ENCODE peak calls at places on chromosome 22, in five cellular contexts. Y is heart left ventricle, C is neural progenitor cell, K is stomach, H is K562. D is an unnamed sample. For H3K4me1, the result is how much of the 10 kb centered on the place peaks cover.

GRCh38 chr22:44526431-44527115 is 28.5 kb upstream of the RTL6 start:
- DNase-seq in C (no peak), H (no peak), Y (no peak), K (no peak), D (no peak)

GRCh38 chr22:49488943-49489342 is 338.7 kb downstream of the BRD1 start:
- DNase-seq in Y (no peak), K (no peak), C (no peak), H (no peak), D (no peak)

GRCh38 chr22:36366291-36366708 is 21.5 kb downstream of the MYH9 start:
- DNase-seq in C (no peak), K (no peak), Y (no peak), H (no peak), D (no peak)

GRCh38 chr22:26669060-26669481 is 11.7 kb downstream of the MIAT start:
- DNase-seq in Y (no peak), C (peak), K (no peak), H (no peak), D (no peak)

GRCh38 chr22:17570851-17571631 is 7.7 kb downstream of the SLC25A18 start:
- DNase-seq in H (no peak), C (no peak), Y (peak), K (peak), D (peak)

GRCh38 chr22:26170795-26171194 is 1.5 kb downstream of the SEZ6L start:
- DNase-seq in H (peak), K (no peak), C (peak), Y (no peak), D (no peak)

GRCh38 chr22:48783821-48784266 is 1043.8 kb downstream of the BRD1 start:
- DNase-seq in K (no peak), H (no peak), Y (no peak), C (no peak), D (peak)

GRCh38 chr22:49391436-49391835 is 436.2 kb downstream of the BRD1 start:
- DNase-seq in C (no peak), K (no peak), H (no peak), Y (no peak), D (peak)

GRCh38 chr22:49704345-49705215 is 123.1 kb downstream of the BRD1 start:
- DNase-seq in H (peak), Y (no peak), K (no peak), C (no peak), D (no peak)

GRCh38 chr22:40289991-40290459 is 56.3 kb upstream of the ADSL start:
- DNase-seq in H (no peak), Y (no peak), C (no peak), K (peak), D (peak)

GRCh38 chr22:49017769-49018330 is 809.8 kb downstream of the BRD1 start:
- DNase-seq in C (no peak), H (no peak), Y (peak), K (peak), D (no peak)

GRCh38 chr22:49487950-49488349 is 339.7 kb downstream of the BRD1 start:
- DNase-seq in C (no peak), K (no peak), Y (no peak), H (no peak), D (no peak)

GRCh38 chr22:48635825-48636224 is 1191.8 kb downstream of the BRD1 start:
- DNase-seq in K (no peak), C (no peak), Y (no peak), H (no peak), D (peak)

GRCh38 chr22:47188337-47189055 is 426.0 kb downstream of the TBC1D22A start:
- DNase-seq in C (no peak), K (no peak), Y (peak), H (no peak), D (no peak)

GRCh38 chr22:21972293-21972779 is 10.3 kb downstream of the TOP3B start:
- DNase-seq in C (peak), K (no peak), Y (no peak), H (peak), D (peak)

GRCh38 chr22:49449811-49450386 is 377.8 kb downstream of the BRD1 start:
- DNase-seq in Y (no peak), C (peak), K (no peak), H (no peak), D (no peak)

GRCh38 chr22:50621948-50622722 is 5.8 kb downstream of the ARSA start:
- DNase-seq in Y (no peak), K (peak), C (peak), H (no peak), D (peak)

GRCh38 chr22:37492428-37493344 is 6.5 kb upstream of the MFNG start:
- DNase-seq in Y (no peak), H (peak), K (no peak), C (peak), D (peak)

GRCh38 chr22:33130473-33130872 is 72.3 kb upstream of the SYN3 start:
- DNase-seq in Y (no peak), K (no peak), C (no peak), H (no peak), D (no peak)

GRCh38 chr22:37887610-37888378 is 18.3 kb upstream of the MICALL1 start:
- DNase-seq in Y (no peak), C (peak), H (no peak), K (no peak), D (no peak)

GRCh38 chr22:36375071-36375980 is 12.4 kb downstream of the MYH9 start:
- DNase-seq in H (no peak), Y (peak), C (no peak), K (no peak), D (no peak)

GRCh38 chr22:49453816-49454215 is 373.9 kb downstream of the BRD1 start:
- DNase-seq in Y (no peak), K (no peak), C (no peak), H (no peak), D (no peak)

GRCh38 chr22:44277404-44278135 is 35.2 kb downstream of the SHISAL1 start:
- DNase-seq in C (peak), K (no peak), Y (no peak), H (no peak), D (no peak)

GRCh38 chr22:36454916-36455570 is 26.4 kb downstream of the TXN2 start:
- DNase-seq in K (peak), C (peak), Y (peak), H (peak), D (peak)

GRCh38 chr22:20945578-20945934 is 21.5 kb upstream of the AIFM3 start:
- DNase-seq in K (no peak), H (no peak), C (no peak), Y (no peak), D (no peak)

GRCh38 chr22:18035740-18036139 is 11.4 kb upstream of the MICAL3 start:
- DNase-seq in C (no peak), H (no peak), K (peak), Y (peak), D (no peak)

GRCh38 chr22:22003233-22003632 is 20.6 kb upstream of the TOP3B start:
- DNase-seq in Y (no peak), K (no peak), H (no peak), C (no peak), D (no peak)

DNA sequence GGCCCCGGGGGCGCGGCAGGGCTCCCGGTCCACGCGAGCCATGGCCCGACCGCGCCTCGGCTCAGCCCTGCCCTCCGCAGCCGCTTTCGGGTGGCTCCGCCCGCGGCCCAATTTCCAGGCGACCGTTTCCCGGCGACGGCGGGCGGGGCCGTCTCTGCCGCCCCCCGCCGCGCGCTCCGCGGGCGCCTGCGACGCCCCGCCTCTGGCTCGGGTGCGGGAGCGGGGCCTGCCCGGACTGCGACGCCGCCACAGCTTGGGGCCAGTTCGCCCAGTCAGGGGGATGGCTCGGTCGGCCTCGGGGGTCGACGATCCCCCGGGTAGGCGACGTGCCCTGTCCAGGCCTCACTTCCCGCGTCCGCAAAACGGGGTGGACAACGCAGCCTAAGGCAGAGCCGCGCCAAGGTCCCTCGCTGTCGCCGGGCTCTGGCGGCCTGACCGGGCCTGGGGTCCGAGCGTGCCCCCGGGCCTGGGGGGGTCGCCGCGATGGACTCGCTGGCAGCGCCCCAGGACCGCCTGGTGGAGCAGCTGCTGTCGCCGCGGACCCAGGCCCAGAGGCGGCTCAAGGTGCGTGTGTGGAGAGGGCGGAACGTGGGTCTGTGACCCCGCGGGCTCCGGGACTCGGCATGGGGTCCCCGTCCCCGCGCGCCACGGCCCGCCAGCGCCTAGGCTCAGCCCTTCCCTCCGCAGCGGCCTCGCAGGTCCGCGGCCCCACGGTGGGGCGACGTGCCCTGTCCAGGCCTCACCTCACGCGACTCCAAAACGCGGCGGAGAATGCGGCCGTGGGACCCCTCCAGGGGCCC is 4.2 kb downstream of the SEPTIN5 start:
- DNase-seq in K (no peak), C (no peak), Y (no peak), H (peak), D (no peak)
- TF ChIP-seq CTCF in K (no peak), C (no peak), Y (no peak), H (no peak), D (no peak)

DNA sequence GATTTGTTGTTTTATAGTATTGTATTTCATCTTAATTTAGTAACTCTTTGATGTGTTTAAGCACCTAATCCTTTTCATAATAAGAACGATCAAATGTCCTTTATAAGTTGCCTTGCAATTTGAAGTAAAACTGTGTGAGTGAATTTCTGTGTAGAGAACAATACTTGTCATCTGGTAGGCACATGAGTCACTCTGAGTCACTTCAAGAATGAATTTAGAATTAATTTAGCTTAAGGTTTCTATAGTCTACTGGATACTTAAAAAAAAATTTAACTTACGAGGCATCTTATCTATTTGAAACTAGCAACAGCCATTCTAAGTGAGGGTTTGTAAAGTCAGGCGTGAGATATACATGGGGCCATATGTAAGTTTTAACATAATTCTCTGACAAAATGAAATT is 85.0 kb downstream of the C22orf31 start:
- DNase-seq in H (no peak), Y (no peak), C (no peak), K (no peak), D (no peak)
- H3K4me1 ChIP-seq in H (under half), Y (under half), C (under half), K (under half), D (under half)

GRCh38 chr22:23282089-23282501 is 101.8 kb downstream of the BCR start:
- DNase-seq in C (no peak), K (peak), H (no peak), Y (peak), D (no peak)
- TF ChIP-seq CTCF in C (no peak), K (no peak), H (no peak), Y (peak), D (no peak)

GRCh38 chr22:27752771-27753170 is 48.8 kb downstream of the MN1 start:
- DNase-seq in Y (peak), K (peak), C (no peak), H (no peak), D (no peak)
- H3K4me1 ChIP-seq in Y (under half), K (under half), C (under half), H (under half), D (under half)

GRCh38 chr22:25077056-25077455 is 122.6 kb upstream of the CRYBB3 start:
- DNase-seq in K (no peak), H (no peak), C (no peak), Y (no peak), D (no peak)

GRCh38 chr22:25076281-25076680 is 123.4 kb upstream of the CRYBB3 start:
- DNase-seq in K (no peak), C (no peak), Y (no peak), H (no peak), D (no peak)

GRCh38 chr22:25078591-25078990 is 121.1 kb upstream of the CRYBB3 start:
- DNase-seq in Y (no peak), H (no peak), K (no peak), C (no peak), D (no peak)

GRCh38 chr22:25080855-25081254 is 118.8 kb upstream of the CRYBB3 start:
- DNase-seq in K (no peak), H (no peak), C (no peak), Y (no peak), D (no peak)

GRCh38 chr22:25077964-25078363 is 121.7 kb upstream of the CRYBB3 start:
- DNase-seq in Y (no peak), K (no peak), H (no peak), C (no peak), D (no peak)
- TF ChIP-seq CTCF in Y (no peak), K (no peak), H (no peak), C (no peak), D (no peak)

GRCh38 chr22:38989461-38989860 is 7.3 kb downstream of the APOBEC3B start:
- DNase-seq in K (no peak), Y (no peak), C (no peak), H (no peak), D (no peak)
- H3K4me1 ChIP-seq in K (under half), Y (under half), C (under half), H (under half), D (under half)

DNA sequence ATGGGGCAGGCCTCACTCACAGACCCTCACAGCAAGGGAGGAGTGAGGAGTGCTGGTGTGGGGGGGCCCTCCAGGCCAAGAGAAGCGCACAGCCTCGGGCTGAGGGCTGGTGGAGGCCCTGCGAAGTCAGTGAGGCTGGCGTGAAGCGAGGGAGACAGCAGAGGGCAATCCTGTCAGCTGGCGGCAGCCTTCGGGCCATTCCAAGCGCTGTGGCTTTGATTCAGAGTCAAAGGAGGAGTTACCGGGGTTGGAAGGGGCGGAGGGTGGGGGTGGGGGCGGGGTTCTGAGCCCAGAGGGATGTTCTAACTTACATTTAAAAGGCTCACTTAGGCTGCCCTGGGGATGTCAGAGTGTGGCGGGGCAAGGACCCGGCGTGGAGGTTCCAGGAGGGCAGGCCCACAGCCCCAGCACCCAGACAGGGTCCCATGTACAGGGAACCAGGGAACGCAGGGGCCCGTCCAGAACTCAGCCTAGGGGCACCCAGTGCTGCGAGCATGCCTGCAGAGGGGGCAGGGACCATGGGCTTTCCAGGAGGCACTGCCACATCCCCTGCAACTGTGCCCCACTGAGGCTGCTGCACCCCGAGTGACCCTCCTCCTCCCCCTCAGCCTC is 39.5 kb upstream of the TTLL12 start:
- DNase-seq in Y (no peak), H (no peak), K (no peak), C (peak), D (no peak)
- TF ChIP-seq CTCF in Y (no peak), H (no peak), K (no peak), C (peak), D (no peak)

GRCh38 chr22:46072981-46073682 is 77.2 kb upstream of the PPARA start:
- DNase-seq in H (no peak), Y (peak), K (peak), C (no peak), D (no peak)

GRCh38 chr22:46073683-46074504 is 76.4 kb upstream of the PPARA start:
- DNase-seq in H (no peak), K (peak), Y (peak), C (no peak), D (peak)

GRCh38 chr22:46075764-46076531 is 74.4 kb upstream of the PPARA start:
- DNase-seq in Y (peak), K (peak), H (no peak), C (no peak), D (no peak)

GRCh38 chr22:46076651-46077339 is 73.5 kb upstream of the PPARA start:
- DNase-seq in C (no peak), H (no peak), Y (peak), K (peak), D (peak)

DNA sequence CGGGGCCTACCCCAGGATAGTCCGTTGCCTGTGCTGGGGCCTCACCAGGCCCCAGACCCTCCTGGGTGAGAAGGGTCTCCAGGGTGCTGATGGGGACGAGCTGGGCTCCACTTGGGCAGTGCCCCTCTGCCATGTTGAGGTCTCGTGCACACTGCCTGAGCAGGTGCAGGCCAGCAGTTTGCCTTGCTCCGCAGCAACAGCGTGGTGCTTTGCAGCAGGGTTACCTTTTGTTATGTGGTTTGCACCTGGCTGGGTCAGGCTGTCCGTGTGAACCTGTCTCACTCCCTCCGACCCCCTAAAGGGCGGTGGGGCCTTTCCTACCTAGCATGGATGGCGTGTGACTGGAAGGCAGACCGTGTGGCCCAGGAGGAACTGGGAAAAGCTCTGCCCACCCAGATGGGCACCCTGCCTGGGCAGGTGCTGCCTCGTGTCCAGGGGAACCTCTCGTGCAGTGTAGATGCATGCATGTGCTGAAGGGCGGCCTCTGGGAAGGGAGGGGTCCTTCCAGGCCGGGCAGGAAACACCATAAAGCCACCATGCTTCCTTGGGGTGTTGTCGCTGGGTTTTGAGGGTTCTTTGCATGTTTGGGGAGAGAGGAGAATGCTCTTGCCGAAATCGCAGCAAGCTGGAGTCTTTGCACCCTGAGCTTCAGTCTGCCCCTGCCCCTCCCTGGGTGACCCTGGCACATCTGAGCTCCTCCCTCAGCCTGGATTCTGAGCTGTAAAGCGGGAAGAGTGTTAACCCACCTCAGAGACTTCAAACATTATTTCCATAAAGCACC is 75.4 kb upstream of the PPARA start:
- DNase-seq in K (peak), Y (peak), H (no peak), C (no peak), D (peak)
- H3K4me1 ChIP-seq in K (under half), Y (half or more), H (under half), C (under half), D (under half)

GRCh38 chr22:31446767-31447166 is 42.9 kb downstream of the EIF4ENIF1 start:
- DNase-seq in H (no peak), C (no peak), K (no peak), Y (no peak), D (no peak)

GRCh38 chr22:31445642-31446041 is 44.0 kb downstream of the EIF4ENIF1 start:
- DNase-seq in Y (no peak), K (no peak), C (no peak), H (no peak), D (no peak)

GRCh38 chr22:31447337-31447736 is 42.3 kb downstream of the EIF4ENIF1 start:
- DNase-seq in H (no peak), K (no peak), C (no peak), Y (peak), D (no peak)

GRCh38 chr22:31448382-31448781 is 41.3 kb downstream of the EIF4ENIF1 start:
- DNase-seq in H (no peak), C (no peak), Y (no peak), K (no peak), D (no peak)

GRCh38 chr22:31446208-31446607 is 43.4 kb downstream of the EIF4ENIF1 start:
- DNase-seq in Y (no peak), H (no peak), K (no peak), C (no peak), D (no peak)
- TF ChIP-seq CTCF in Y (no peak), H (no peak), K (no peak), C (no peak), D (no peak)

GRCh38 chr22:31130873-31131272 is 8.1 kb downstream of the INPP5J start:
- DNase-seq in Y (no peak), H (no peak), C (no peak), K (peak), D (no peak)
- H3K4me1 ChIP-seq in Y (under half), H (under half), C (under half), K (under half), D (under half)

D was measured in mucosa of descending colon.